ENCODE peak calls at places on chromosomes 12 and 14, in seven cellular contexts. One of them, this sample, is unnamed.

GRCh38 chr14:95760596-95760995 is 46.7 kb upstream of the TCL1A start:
- DNase-seq in cardiac muscle cell: no peak
- DNase-seq in ovary: no peak
- DNase-seq in A549: no peak
- DNase-seq in cardiac fibroblast: no peak
- DNase-seq in right lobe of liver: no peak
- DNase-seq in tibial nerve: no peak
- DNase-seq in this sample: no peak

GRCh38 chr14:95106966-95107365 is 50.4 kb downstream of the DICER1 start:
- DNase-seq in cardiac muscle cell: no peak
- DNase-seq in ovary: no peak
- DNase-seq in A549: no peak
- DNase-seq in cardiac fibroblast: peak; percentile 5
- DNase-seq in right lobe of liver: no peak
- DNase-seq in tibial nerve: no peak
- DNase-seq in this sample: no peak

GRCh38 chr12:30514666-30515065 is 181.0 kb downstream of the IPO8 start:
- DNase-seq in cardiac muscle cell: no peak
- DNase-seq in ovary: no peak
- DNase-seq in A549: no peak
- DNase-seq in cardiac fibroblast: no peak
- DNase-seq in right lobe of liver: no peak
- DNase-seq in tibial nerve: no peak
- DNase-seq in this sample: no peak

GRCh38 chr12:30870491-30871265 is 55.9 kb upstream of the TSPAN11 start:
- DNase-seq in cardiac muscle cell: no peak
- DNase-seq in ovary: no peak
- DNase-seq in A549: no peak
- DNase-seq in cardiac fibroblast: no peak
- DNase-seq in right lobe of liver: no peak
- DNase-seq in tibial nerve: no peak
- DNase-seq in this sample: no peak

GRCh38 chr12:102169922-102170698 is 27.5 kb downstream of the PMCH start:
- DNase-seq in cardiac muscle cell: peak; percentile 42
- DNase-seq in ovary: no peak
- DNase-seq in A549: no peak
- DNase-seq in cardiac fibroblast: peak; percentile 56
- DNase-seq in right lobe of liver: no peak
- DNase-seq in tibial nerve: no peak
- DNase-seq in this sample: peak; percentile 4

GRCh38 chr12:31526158-31526546 is 64.8 kb downstream of the DENND5B start:
- DNase-seq in cardiac muscle cell: no peak
- DNase-seq in ovary: no peak
- DNase-seq in A549: no peak
- DNase-seq in cardiac fibroblast: no peak
- DNase-seq in right lobe of liver: no peak
- DNase-seq in tibial nerve: no peak
- DNase-seq in this sample: no peak

GRCh38 chr14:53542692-53543091 is 389.6 kb upstream of the DDHD1 start:
- DNase-seq in cardiac muscle cell: peak; percentile 65
- DNase-seq in ovary: no peak
- DNase-seq in A549: no peak
- DNase-seq in cardiac fibroblast: peak; percentile 76
- DNase-seq in right lobe of liver: no peak
- DNase-seq in tibial nerve: no peak
- DNase-seq in this sample: peak; percentile 59

GRCh38 chr12:12007713-12008231 is 63.0 kb upstream of the BCL2L14 start:
- DNase-seq in cardiac muscle cell: no peak
- DNase-seq in ovary: no peak
- DNase-seq in A549: no peak
- DNase-seq in cardiac fibroblast: no peak
- DNase-seq in right lobe of liver: no peak
- DNase-seq in tibial nerve: no peak
- DNase-seq in this sample: no peak

GRCh38 chr14:25132734-25133422 is 82.9 kb upstream of the STXBP6 start:
- DNase-seq in cardiac muscle cell: peak; percentile 76
- DNase-seq in ovary: peak; percentile 32
- DNase-seq in A549: peak; percentile 44
- DNase-seq in cardiac fibroblast: peak; percentile 81
- DNase-seq in right lobe of liver: peak; percentile 62
- DNase-seq in tibial nerve: peak; percentile 28
- DNase-seq in this sample: no peak

GRCh38 chr12:47990351-47991105 is 13.7 kb downstream of the COL2A1 start:
- DNase-seq in cardiac muscle cell: no peak
- DNase-seq in ovary: no peak
- DNase-seq in A549: no peak
- DNase-seq in cardiac fibroblast: peak; percentile 36
- DNase-seq in right lobe of liver: no peak
- DNase-seq in tibial nerve: no peak
- DNase-seq in this sample: no peak

GRCh38 chr14:59425322-59425945 is 39.7 kb downstream of the GPR135 start:
- DNase-seq in cardiac muscle cell: no peak
- DNase-seq in ovary: no peak
- DNase-seq in A549: no peak
- DNase-seq in cardiac fibroblast: peak; percentile 78
- DNase-seq in right lobe of liver: no peak
- DNase-seq in tibial nerve: no peak
- DNase-seq in this sample: no peak

GRCh38 chr12:127519766-127520165 is 747.2 kb upstream of the TMEM132C start:
- DNase-seq in cardiac muscle cell: no peak
- DNase-seq in ovary: no peak
- DNase-seq in A549: no peak
- DNase-seq in cardiac fibroblast: no peak
- DNase-seq in right lobe of liver: no peak
- DNase-seq in tibial nerve: no peak
- DNase-seq in this sample: no peak

GRCh38 chr12:25189656-25190055 is 5.3 kb downstream of the DNAI7 start:
- DNase-seq in cardiac muscle cell: no peak
- DNase-seq in ovary: no peak
- DNase-seq in A549: no peak
- DNase-seq in cardiac fibroblast: no peak
- DNase-seq in right lobe of liver: no peak
- DNase-seq in tibial nerve: no peak
- DNase-seq in this sample: no peak

GRCh38 chr14:61662437-61663311 is 32.6 kb upstream of the HIF1A start:
- DNase-seq in cardiac muscle cell: peak; percentile 28
- DNase-seq in ovary: no peak
- DNase-seq in A549: peak; percentile 10
- DNase-seq in cardiac fibroblast: peak; percentile 78
- DNase-seq in right lobe of liver: no peak
- DNase-seq in tibial nerve: no peak
- DNase-seq in this sample: no peak

GRCh38 chr12:96441811-96442210 is 41.6 kb upstream of the CDK17 start:
- DNase-seq in cardiac muscle cell: no peak
- DNase-seq in ovary: no peak
- DNase-seq in A549: no peak
- DNase-seq in cardiac fibroblast: no peak
- DNase-seq in right lobe of liver: no peak
- DNase-seq in tibial nerve: no peak
- DNase-seq in this sample: no peak

GRCh38 chr14:56247495-56248087 is 129.4 kb downstream of the PELI2 start:
- DNase-seq in cardiac muscle cell: no peak
- DNase-seq in ovary: no peak
- DNase-seq in A549: no peak
- DNase-seq in cardiac fibroblast: peak; percentile 35
- DNase-seq in right lobe of liver: no peak
- DNase-seq in tibial nerve: no peak
- DNase-seq in this sample: no peak

GRCh38 chr14:20454359-20454644 is 310 bp downstream of the OSGEP start:
- DNase-seq in cardiac muscle cell: no peak
- DNase-seq in ovary: no peak
- DNase-seq in A549: peak; percentile 77
- DNase-seq in cardiac fibroblast: no peak
- DNase-seq in right lobe of liver: peak; percentile 83
- DNase-seq in tibial nerve: no peak
- DNase-seq in this sample: peak; percentile 93

GRCh38 chr14:99793213-99794155 is at the start of gene EML1:
- DNase-seq in cardiac muscle cell: peak; percentile 92
- DNase-seq in ovary: peak; percentile 87
- DNase-seq in A549: peak; percentile 88
- DNase-seq in cardiac fibroblast: peak; percentile 89
- DNase-seq in right lobe of liver: peak; percentile 87
- DNase-seq in tibial nerve: peak; percentile 75
- DNase-seq in this sample: no peak

GRCh38 chr14:101405171-101405883 is 156.0 kb upstream of the DIO3 start:
- DNase-seq in cardiac muscle cell: no peak
- DNase-seq in ovary: peak; percentile 38
- DNase-seq in A549: no peak
- DNase-seq in cardiac fibroblast: peak; percentile 90
- DNase-seq in right lobe of liver: peak; percentile 73
- DNase-seq in tibial nerve: no peak
- DNase-seq in this sample: no peak

GRCh38 chr12:47234576-47235141 is 154.9 kb upstream of the AMIGO2 start:
- DNase-seq in cardiac muscle cell: no peak
- DNase-seq in ovary: no peak
- DNase-seq in A549: no peak
- DNase-seq in cardiac fibroblast: no peak
- DNase-seq in right lobe of liver: no peak
- DNase-seq in tibial nerve: no peak
- DNase-seq in this sample: no peak

GRCh38 chr14:96098309-96098998 is 59.3 kb downstream of the C14orf132 start:
- DNase-seq in cardiac muscle cell: peak; percentile 79
- DNase-seq in ovary: no peak
- DNase-seq in A549: peak; percentile 75
- DNase-seq in cardiac fibroblast: peak; percentile 78
- DNase-seq in right lobe of liver: peak; percentile 64
- DNase-seq in tibial nerve: no peak
- DNase-seq in this sample: peak; percentile 19

GRCh38 chr12:9378430-9378835 is 170.2 kb upstream of the PZP start:
- DNase-seq in cardiac muscle cell: no peak
- DNase-seq in ovary: no peak
- DNase-seq in A549: peak; percentile 32
- DNase-seq in cardiac fibroblast: no peak
- DNase-seq in right lobe of liver: no peak
- DNase-seq in tibial nerve: no peak
- DNase-seq in this sample: no peak

GRCh38 chr12:118332511-118332910 is 40.2 kb downstream of the TAOK3 start:
- DNase-seq in cardiac muscle cell: no peak
- DNase-seq in ovary: no peak
- DNase-seq in A549: no peak
- DNase-seq in cardiac fibroblast: no peak
- DNase-seq in right lobe of liver: no peak
- DNase-seq in tibial nerve: no peak
- DNase-seq in this sample: no peak

GRCh38 chr12:25957898-25958253 is 606 bp upstream of the RASSF8 start:
- DNase-seq in cardiac muscle cell: no peak
- DNase-seq in ovary: peak; percentile 38
- DNase-seq in A549: peak; percentile 27
- DNase-seq in cardiac fibroblast: peak; percentile 86
- DNase-seq in right lobe of liver: no peak
- DNase-seq in tibial nerve: no peak
- DNase-seq in this sample: no peak

GRCh38 chr12:8914716-8915526 is 612 bp downstream of the PHC1 start:
- DNase-seq in cardiac muscle cell: peak; percentile 73
- DNase-seq in ovary: peak; percentile 59
- DNase-seq in A549: peak; percentile 70
- DNase-seq in cardiac fibroblast: peak; percentile 54
- DNase-seq in right lobe of liver: peak; percentile 69
- DNase-seq in tibial nerve: no peak
- DNase-seq in this sample: no peak

GRCh38 chr14:87264796-87265195 is 728.2 kb downstream of the GALC start:
- DNase-seq in cardiac muscle cell: no peak
- DNase-seq in ovary: no peak
- DNase-seq in A549: no peak
- DNase-seq in cardiac fibroblast: no peak
- DNase-seq in right lobe of liver: no peak
- DNase-seq in tibial nerve: no peak
- DNase-seq in this sample: no peak

DNA sequence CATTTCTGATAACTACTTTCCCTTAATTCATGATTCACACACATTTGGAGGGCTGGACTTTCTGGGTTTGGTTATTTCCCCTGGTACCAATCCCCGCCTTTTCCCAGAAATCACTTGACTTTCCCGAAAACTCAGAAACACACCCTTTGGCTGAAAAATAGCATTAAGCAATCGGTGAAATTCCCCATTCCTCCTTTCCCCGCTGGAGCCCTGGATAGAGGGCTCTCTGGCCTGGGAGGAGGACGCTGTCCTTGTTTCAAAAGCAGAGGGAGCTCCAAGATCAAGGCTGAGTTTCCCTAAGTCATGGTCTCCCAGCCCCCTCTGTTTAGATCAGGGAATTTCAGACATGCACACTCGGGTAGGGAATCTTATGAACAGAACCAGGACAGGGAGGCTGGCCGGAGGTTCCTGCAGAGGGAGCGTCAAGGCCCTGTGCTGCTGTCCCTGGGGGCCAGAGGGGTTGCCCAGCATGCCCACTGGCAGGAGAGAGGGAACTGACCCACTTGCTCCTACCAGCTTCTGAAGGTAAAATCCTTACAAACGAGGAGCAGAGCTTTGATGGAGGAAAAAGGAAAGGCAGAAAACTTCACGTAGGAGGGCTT is at the start of gene C1S:
- DNase-seq in cardiac muscle cell: peak; percentile 87
- DNase-seq in ovary: peak; percentile 83
- DNase-seq in A549: peak; percentile 93
- DNase-seq in cardiac fibroblast: peak; percentile 99
- DNase-seq in right lobe of liver: peak; percentile 72
- DNase-seq in tibial nerve: peak; percentile 66
- DNase-seq in this sample: peak; percentile 85
- H3K4me3 ChIP-seq in cardiac muscle cell: no peak within 1 kb of the TSS
- H3K4me3 ChIP-seq in ovary: peak within 1 kb of the TSS; percentile 48
- H3K4me3 ChIP-seq in A549: peak within 1 kb of the TSS; percentile 15
- H3K4me3 ChIP-seq in cardiac fibroblast: peak within 1 kb of the TSS; percentile 52
- H3K4me3 ChIP-seq in right lobe of liver: peak within 1 kb of the TSS; percentile 55
- H3K4me3 ChIP-seq in tibial nerve: peak within 1 kb of the TSS; percentile 55
- H3K4me3 ChIP-seq in this sample: peak within 1 kb of the TSS; percentile 30

GRCh38 chr12:123972448-123973401 is at the start of the genes CCDC92 and ZNF664:
- DNase-seq in cardiac muscle cell: peak; percentile 97
- DNase-seq in ovary: peak; percentile 96
- DNase-seq in A549: peak; percentile 96
- DNase-seq in cardiac fibroblast: peak; percentile 94
- DNase-seq in right lobe of liver: peak; percentile 96
- DNase-seq in tibial nerve: peak; percentile 76
- DNase-seq in this sample: peak; percentile 62
- TF ChIP-seq CTCF in cardiac muscle cell: peak; percentile 4
- TF ChIP-seq CTCF in ovary: peak; percentile 34
- TF ChIP-seq CTCF in A549: peak; percentile 20
- TF ChIP-seq CTCF in cardiac fibroblast: no peak
- TF ChIP-seq CTCF in right lobe of liver: no peak
- TF ChIP-seq CTCF in tibial nerve: peak; percentile 30
- TF ChIP-seq CTCF in this sample: no peak

GRCh38 chr12:54000105-54000773 is at the start of gene HOXC9:
- DNase-seq in cardiac muscle cell: peak; percentile 39
- DNase-seq in ovary: no peak
- DNase-seq in A549: no peak
- DNase-seq in cardiac fibroblast: no peak
- DNase-seq in right lobe of liver: no peak
- DNase-seq in tibial nerve: no peak
- DNase-seq in this sample: no peak
- H3K4me3 ChIP-seq in cardiac muscle cell: peak within 1 kb of the TSS; percentile 12
- H3K4me3 ChIP-seq in ovary: peak within 1 kb of the TSS; percentile 48
- H3K4me3 ChIP-seq in A549: peak within 1 kb of the TSS; percentile 83
- H3K4me3 ChIP-seq in cardiac fibroblast: peak within 1 kb of the TSS; percentile 38
- H3K4me3 ChIP-seq in right lobe of liver: no peak within 1 kb of the TSS
- H3K4me3 ChIP-seq in tibial nerve: peak within 1 kb of the TSS; percentile 64
- H3K4me3 ChIP-seq in this sample: no peak within 1 kb of the TSS

DNA sequence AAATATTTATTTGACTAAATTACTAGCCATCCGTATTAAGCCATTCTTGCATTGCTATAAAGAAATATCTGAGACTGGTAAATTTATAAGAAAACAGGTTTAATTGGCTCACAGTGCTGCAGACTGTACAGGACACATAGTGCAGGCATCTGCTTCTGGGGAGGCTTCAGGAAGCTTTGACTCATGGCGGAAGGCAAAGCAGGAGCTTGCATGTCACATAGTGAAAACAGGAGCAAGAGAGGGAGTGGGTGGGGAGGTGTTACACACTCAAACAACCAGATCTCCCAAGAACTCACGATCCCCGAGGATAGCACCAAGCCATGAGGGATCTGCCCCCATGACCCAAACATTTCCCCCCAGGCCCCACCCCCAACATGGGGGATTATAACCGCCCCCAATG is 26.7 kb upstream of the RAB21 start:
- DNase-seq in cardiac muscle cell: no peak
- DNase-seq in ovary: no peak
- DNase-seq in A549: no peak
- DNase-seq in cardiac fibroblast: no peak
- DNase-seq in right lobe of liver: no peak
- DNase-seq in tibial nerve: no peak
- DNase-seq in this sample: no peak
- TF ChIP-seq CTCF in cardiac muscle cell: no peak
- TF ChIP-seq CTCF in ovary: no peak
- TF ChIP-seq CTCF in A549: no peak
- TF ChIP-seq CTCF in cardiac fibroblast: no peak
- TF ChIP-seq CTCF in right lobe of liver: no peak
- TF ChIP-seq CTCF in tibial nerve: no peak
- TF ChIP-seq CTCF in this sample: no peak